ENCODE peak calls at places on chromosomes 4 and X, in eight cellular contexts. One of them, this sample, is unnamed.

GRCh38 chr4:81522711-81523110 is 51.0 kb upstream of the RASGEF1B start:
- DNase-seq in colonic mucosa: no peak
- DNase-seq in K562: no peak
- DNase-seq in coronary artery: no peak
- DNase-seq in NB4: no peak
- DNase-seq in choroid plexus epithelial cell: no peak
- DNase-seq in psoas muscle: no peak
- DNase-seq in ascending aorta: no peak
- DNase-seq in this sample: no peak

GRCh38 chr4:15551740-15552446 is 82.2 kb downstream of the CC2D2A start:
- DNase-seq in coronary artery: no peak
- DNase-seq in ascending aorta: no peak
- DNase-seq in NB4: no peak
- DNase-seq in choroid plexus epithelial cell: no peak
- DNase-seq in colonic mucosa: no peak
- DNase-seq in K562: no peak
- DNase-seq in psoas muscle: no peak
- DNase-seq in this sample: no peak

GRCh38 chr4:106266201-106266600 is 49.8 kb downstream of the TBCK start:
- DNase-seq in K562: peak; percentile 16
- DNase-seq in choroid plexus epithelial cell: peak; percentile 86
- DNase-seq in ascending aorta: no peak
- DNase-seq in NB4: peak; percentile 60
- DNase-seq in psoas muscle: no peak
- DNase-seq in coronary artery: no peak
- DNase-seq in colonic mucosa: no peak
- DNase-seq in this sample: no peak

GRCh38 chr4:113452152-113452551 is 309.4 kb downstream of the CAMK2D start:
- DNase-seq in ascending aorta: no peak
- DNase-seq in NB4: no peak
- DNase-seq in colonic mucosa: no peak
- DNase-seq in choroid plexus epithelial cell: no peak
- DNase-seq in K562: no peak
- DNase-seq in psoas muscle: no peak
- DNase-seq in coronary artery: no peak
- DNase-seq in this sample: no peak

GRCh38 chrX:18543738-18544137 is 118.3 kb downstream of the CDKL5 start:
- DNase-seq in choroid plexus epithelial cell: no peak
- DNase-seq in K562: no peak
- DNase-seq in psoas muscle: no peak
- DNase-seq in coronary artery: no peak
- DNase-seq in colonic mucosa: no peak
- DNase-seq in NB4: peak; percentile 34
- DNase-seq in ascending aorta: no peak
- DNase-seq in this sample: no peak

GRCh38 chr4:168509786-168510185 is 12.9 kb downstream of the PALLD start:
- DNase-seq in choroid plexus epithelial cell: peak; percentile 93
- DNase-seq in K562: no peak
- DNase-seq in psoas muscle: no peak
- DNase-seq in colonic mucosa: no peak
- DNase-seq in NB4: peak; percentile 77
- DNase-seq in ascending aorta: no peak
- DNase-seq in coronary artery: no peak
- DNase-seq in this sample: no peak

GRCh38 chr4:95867919-95868318 is 28.0 kb downstream of the PDHA2 start:
- DNase-seq in colonic mucosa: no peak
- DNase-seq in choroid plexus epithelial cell: peak; percentile 16
- DNase-seq in coronary artery: no peak
- DNase-seq in NB4: peak; percentile 7
- DNase-seq in K562: no peak
- DNase-seq in ascending aorta: no peak
- DNase-seq in psoas muscle: no peak
- DNase-seq in this sample: no peak

GRCh38 chr4:104989363-104989762 is 157.3 kb upstream of the TET2 start:
- DNase-seq in coronary artery: no peak
- DNase-seq in psoas muscle: no peak
- DNase-seq in colonic mucosa: no peak
- DNase-seq in K562: no peak
- DNase-seq in ascending aorta: no peak
- DNase-seq in choroid plexus epithelial cell: peak; percentile 4
- DNase-seq in NB4: no peak
- DNase-seq in this sample: no peak

GRCh38 chrX:49001521-49002090 is 458 bp downstream of the GRIPAP1 start:
- DNase-seq in choroid plexus epithelial cell: peak; percentile 41
- DNase-seq in coronary artery: no peak
- DNase-seq in colonic mucosa: peak; percentile 21
- DNase-seq in ascending aorta: no peak
- DNase-seq in NB4: peak; percentile 76
- DNase-seq in psoas muscle: no peak
- DNase-seq in K562: peak; percentile 62
- DNase-seq in this sample: peak; percentile 14

GRCh38 chrX:106726485-106727437 is at the start of gene RNF128:
- DNase-seq in K562: no peak
- DNase-seq in colonic mucosa: peak; percentile 77
- DNase-seq in choroid plexus epithelial cell: peak; percentile 19
- DNase-seq in coronary artery: no peak
- DNase-seq in ascending aorta: no peak
- DNase-seq in psoas muscle: peak; percentile 72
- DNase-seq in NB4: no peak
- DNase-seq in this sample: peak; percentile 57

GRCh38 chr4:42519803-42520417 is 122.6 kb downstream of the SHISA3 start:
- DNase-seq in K562: peak; percentile 38
- DNase-seq in colonic mucosa: peak; percentile 54
- DNase-seq in ascending aorta: no peak
- DNase-seq in choroid plexus epithelial cell: peak; percentile 68
- DNase-seq in coronary artery: no peak
- DNase-seq in NB4: peak; percentile 65
- DNase-seq in psoas muscle: no peak
- DNase-seq in this sample: no peak

GRCh38 chr4:121253961-121254360 is 89.8 kb upstream of the TNIP3 start:
- DNase-seq in choroid plexus epithelial cell: no peak
- DNase-seq in coronary artery: no peak
- DNase-seq in colonic mucosa: no peak
- DNase-seq in ascending aorta: no peak
- DNase-seq in psoas muscle: no peak
- DNase-seq in K562: no peak
- DNase-seq in NB4: no peak
- DNase-seq in this sample: no peak

DNA sequence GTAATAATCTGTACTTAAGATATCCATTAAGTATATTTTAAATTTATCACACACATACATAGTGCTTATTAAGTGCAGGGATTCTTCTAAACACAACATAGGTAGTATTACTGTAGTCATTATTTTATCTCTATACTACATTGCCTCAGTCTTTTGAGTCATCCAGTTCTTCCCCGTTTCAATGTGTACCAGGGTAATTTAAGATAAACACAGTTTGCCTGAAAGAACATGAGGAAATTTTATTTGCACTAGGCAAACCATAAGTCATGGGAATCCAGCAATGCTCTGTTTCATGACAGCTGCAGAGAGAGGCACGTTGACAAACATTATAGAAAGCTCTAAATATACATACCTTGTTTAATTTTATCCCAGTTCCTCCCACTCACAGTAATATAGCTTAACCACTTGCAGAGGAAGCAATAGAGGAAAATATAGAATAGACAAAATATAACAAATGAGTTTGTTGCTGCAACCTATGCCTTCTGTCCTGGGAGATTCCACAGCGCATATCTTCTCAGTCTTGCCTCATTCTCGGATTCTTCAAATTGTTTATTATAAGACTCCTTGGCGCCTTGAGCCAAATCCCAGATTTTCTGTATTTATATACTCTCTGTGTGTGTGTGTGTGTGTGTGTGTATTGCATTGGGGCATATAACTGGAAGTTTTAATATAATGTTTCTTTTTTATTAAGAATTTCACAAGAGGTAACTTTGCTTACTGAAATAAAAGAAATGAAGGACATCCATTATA is 258.6 kb downstream of the FAM133A start:
- DNase-seq in psoas muscle: no peak
- DNase-seq in choroid plexus epithelial cell: no peak
- DNase-seq in coronary artery: no peak
- DNase-seq in NB4: no peak
- DNase-seq in colonic mucosa: no peak
- DNase-seq in ascending aorta: no peak
- DNase-seq in K562: no peak
- DNase-seq in this sample: no peak
- TF ChIP-seq CTCF in psoas muscle: no peak
- TF ChIP-seq CTCF in choroid plexus epithelial cell: no peak
- TF ChIP-seq CTCF in coronary artery: no peak
- TF ChIP-seq CTCF in NB4: no peak
- TF ChIP-seq CTCF in colonic mucosa: no peak
- TF ChIP-seq CTCF in ascending aorta: no peak
- TF ChIP-seq CTCF in K562: no peak
- TF ChIP-seq CTCF in this sample: no peak

DNA sequence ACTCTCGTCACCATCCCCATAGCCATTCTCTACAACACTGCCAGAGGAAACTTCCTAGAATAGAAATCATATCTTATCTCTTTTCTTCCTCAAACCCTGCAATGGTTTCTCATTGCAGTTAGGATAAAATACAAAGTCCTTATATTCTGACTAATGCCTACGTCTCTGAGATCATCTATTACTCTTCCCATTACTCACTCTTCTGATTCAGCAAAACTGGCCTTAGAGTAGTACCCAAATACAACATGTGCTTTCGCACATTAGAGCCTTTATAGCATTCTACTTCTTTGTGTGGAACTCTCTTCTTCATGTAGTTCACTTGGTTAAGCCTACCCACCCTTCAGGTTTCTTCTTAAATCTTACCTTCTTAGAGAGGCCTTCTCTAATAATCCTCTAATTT is 28.0 kb downstream of the LHFPL1 start:
- DNase-seq in colonic mucosa: no peak
- DNase-seq in coronary artery: no peak
- DNase-seq in ascending aorta: no peak
- DNase-seq in psoas muscle: no peak
- DNase-seq in K562: no peak
- DNase-seq in NB4: no peak
- DNase-seq in choroid plexus epithelial cell: no peak
- DNase-seq in this sample: no peak
- H3K4me3 ChIP-seq in colonic mucosa: no peak overlapping the region
- H3K4me3 ChIP-seq in coronary artery: no peak overlapping the region
- H3K4me3 ChIP-seq in ascending aorta: no peak overlapping the region
- H3K4me3 ChIP-seq in psoas muscle: no peak overlapping the region
- H3K4me3 ChIP-seq in K562: no peak overlapping the region
- H3K4me3 ChIP-seq in NB4: no peak overlapping the region
- H3K4me3 ChIP-seq in choroid plexus epithelial cell: no peak overlapping the region
- H3K4me3 ChIP-seq in this sample: no peak overlapping the region

GRCh38 chrX:65750674-65751469 is 83.4 kb downstream of the MSN start:
- DNase-seq in colonic mucosa: no peak
- DNase-seq in NB4: peak; percentile 97
- DNase-seq in coronary artery: no peak
- DNase-seq in ascending aorta: no peak
- DNase-seq in psoas muscle: no peak
- DNase-seq in K562: no peak
- DNase-seq in choroid plexus epithelial cell: no peak
- DNase-seq in this sample: no peak

GRCh38 chrX:65745427-65745826 is 78.0 kb downstream of the MSN start:
- DNase-seq in ascending aorta: no peak
- DNase-seq in K562: no peak
- DNase-seq in colonic mucosa: no peak
- DNase-seq in psoas muscle: no peak
- DNase-seq in choroid plexus epithelial cell: no peak
- DNase-seq in coronary artery: no peak
- DNase-seq in NB4: no peak
- DNase-seq in this sample: no peak

GRCh38 chrX:65741823-65742222 is 74.4 kb downstream of the MSN start:
- DNase-seq in coronary artery: no peak
- DNase-seq in NB4: no peak
- DNase-seq in K562: no peak
- DNase-seq in choroid plexus epithelial cell: no peak
- DNase-seq in ascending aorta: no peak
- DNase-seq in colonic mucosa: no peak
- DNase-seq in psoas muscle: no peak
- DNase-seq in this sample: no peak

GRCh38 chrX:65744965-65745364 is 77.5 kb downstream of the MSN start:
- DNase-seq in psoas muscle: no peak
- DNase-seq in ascending aorta: no peak
- DNase-seq in colonic mucosa: no peak
- DNase-seq in coronary artery: no peak
- DNase-seq in choroid plexus epithelial cell: peak; percentile 37
- DNase-seq in K562: no peak
- DNase-seq in NB4: no peak
- DNase-seq in this sample: no peak

GRCh38 chrX:65745992-65746391 is 78.5 kb downstream of the MSN start:
- DNase-seq in coronary artery: no peak
- DNase-seq in psoas muscle: no peak
- DNase-seq in K562: no peak
- DNase-seq in colonic mucosa: no peak
- DNase-seq in choroid plexus epithelial cell: peak; percentile 22
- DNase-seq in ascending aorta: no peak
- DNase-seq in NB4: peak; percentile 52
- DNase-seq in this sample: no peak
- TF ChIP-seq CTCF in coronary artery: no peak
- TF ChIP-seq CTCF in psoas muscle: no peak
- TF ChIP-seq CTCF in K562: peak; percentile 68
- TF ChIP-seq CTCF in colonic mucosa: no peak
- TF ChIP-seq CTCF in choroid plexus epithelial cell: peak; percentile 41
- TF ChIP-seq CTCF in ascending aorta: no peak
- TF ChIP-seq CTCF in NB4: peak; percentile 21
- TF ChIP-seq CTCF in this sample: no peak

GRCh38 chr4:173475751-173476150 is 54.3 kb downstream of the HAND2 start:
- DNase-seq in K562: no peak
- DNase-seq in NB4: no peak
- DNase-seq in ascending aorta: no peak
- DNase-seq in colonic mucosa: no peak
- DNase-seq in choroid plexus epithelial cell: no peak
- DNase-seq in coronary artery: no peak
- DNase-seq in psoas muscle: no peak
- DNase-seq in this sample: no peak

GRCh38 chr4:173478136-173478860 is 51.7 kb downstream of the HAND2 start:
- DNase-seq in choroid plexus epithelial cell: no peak
- DNase-seq in K562: no peak
- DNase-seq in ascending aorta: no peak
- DNase-seq in NB4: no peak
- DNase-seq in colonic mucosa: no peak
- DNase-seq in psoas muscle: no peak
- DNase-seq in coronary artery: no peak
- DNase-seq in this sample: no peak

GRCh38 chr4:173477016-173477415 is 53.0 kb downstream of the HAND2 start:
- DNase-seq in colonic mucosa: no peak
- DNase-seq in K562: no peak
- DNase-seq in choroid plexus epithelial cell: no peak
- DNase-seq in coronary artery: no peak
- DNase-seq in ascending aorta: no peak
- DNase-seq in psoas muscle: no peak
- DNase-seq in NB4: no peak
- DNase-seq in this sample: no peak

GRCh38 chr4:173482330-173482931 is 47.6 kb downstream of the HAND2 start:
- DNase-seq in colonic mucosa: no peak
- DNase-seq in psoas muscle: no peak
- DNase-seq in coronary artery: no peak
- DNase-seq in ascending aorta: no peak
- DNase-seq in K562: no peak
- DNase-seq in NB4: no peak
- DNase-seq in choroid plexus epithelial cell: no peak
- DNase-seq in this sample: no peak

DNA sequence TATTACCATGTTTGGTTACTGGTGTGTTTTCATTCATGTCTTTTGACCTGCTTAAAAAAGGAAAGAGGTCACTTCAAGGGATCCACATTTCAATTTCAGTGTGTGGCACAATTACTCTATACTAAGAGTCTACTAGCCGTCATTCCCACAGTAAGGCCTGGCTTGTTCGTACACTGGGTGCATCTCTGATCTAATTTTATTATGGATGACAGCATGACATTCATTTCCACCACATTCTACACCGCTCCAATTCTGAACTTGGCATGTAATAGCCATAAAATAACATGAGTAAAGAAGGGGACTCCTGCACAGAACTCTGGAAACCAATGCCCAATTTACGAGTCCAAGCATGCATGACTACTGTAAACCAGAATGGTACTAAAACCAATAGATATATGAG is 51.1 kb downstream of the HAND2 start:
- DNase-seq in ascending aorta: no peak
- DNase-seq in NB4: no peak
- DNase-seq in choroid plexus epithelial cell: no peak
- DNase-seq in colonic mucosa: no peak
- DNase-seq in coronary artery: no peak
- DNase-seq in K562: no peak
- DNase-seq in psoas muscle: no peak
- DNase-seq in this sample: no peak
- H3K4me3 ChIP-seq in ascending aorta: peak overlapping the region; percentile 35
- H3K4me3 ChIP-seq in NB4: no peak overlapping the region
- H3K4me3 ChIP-seq in choroid plexus epithelial cell: no peak overlapping the region
- H3K4me3 ChIP-seq in colonic mucosa: no peak overlapping the region
- H3K4me3 ChIP-seq in coronary artery: no peak overlapping the region
- H3K4me3 ChIP-seq in K562: no peak overlapping the region
- H3K4me3 ChIP-seq in psoas muscle: no peak overlapping the region
- H3K4me3 ChIP-seq in this sample: no peak overlapping the region